ENCODE peak calls at places on chromosomes 16 and 17, in nine cellular contexts. D is choroid plexus epithelial cell, R is IMR-90, G is fibroblast of the aortic adventitia, K is left ventricle myocardium inferior, Q is heart right ventricle, C is lower leg skin, N is DND-41, O is BE2C. S is an unnamed sample.

GRCh38 chr16:77853125-77853524 is 64.8 kb downstream of the VAT1L start:
- DNase-seq in G (no peak), O (no peak), R (no peak), C (no peak), N (no peak), Q (no peak), K (no peak), D (no peak), S (no peak)

GRCh38 chr17:48045270-48046001 is 2.7 kb upstream of the NFE2L1 start:
- DNase-seq in R (no peak), N (no peak), K (no peak), O (no peak), C (peak), G (no peak), D (no peak), Q (no peak), S (peak)

GRCh38 chr17:62724398-62725146 is 83.5 kb downstream of the MARCHF10 start:
- DNase-seq in K (no peak), D (no peak), C (no peak), N (peak), Q (no peak), O (no peak), G (no peak), R (peak), S (peak)

GRCh38 chr17:70187383-70187782 is 18.1 kb downstream of the KCNJ2 start:
- DNase-seq in Q (no peak), R (peak), O (no peak), G (peak), C (no peak), K (no peak), D (peak), N (no peak), S (no peak)

GRCh38 chr16:58109881-58110280 is 19.3 kb downstream of the CFAP20 start:
- DNase-seq in N (no peak), D (no peak), Q (no peak), R (no peak), C (no peak), O (no peak), G (no peak), K (no peak), S (no peak)

GRCh38 chr16:25052530-25052929 is 37.4 kb upstream of the ARHGAP17 start:
- DNase-seq in D (no peak), K (peak), N (no peak), R (no peak), Q (peak), O (no peak), G (no peak), C (no peak), S (no peak)

GRCh38 chr16:31134091-31134571 is 1.4 kb downstream of the PRSS8 start:
- DNase-seq in G (no peak), Q (no peak), N (no peak), K (no peak), C (no peak), O (peak), R (peak), D (no peak), S (no peak)

GRCh38 chr17:39662551-39663339 is 2.4 kb upstream of the TCAP start:
- DNase-seq in C (no peak), Q (peak), O (no peak), N (no peak), K (no peak), D (no peak), R (no peak), G (no peak), S (no peak)

GRCh38 chr16:31695667-31696066 is 168.0 kb downstream of the AHSP start:
- DNase-seq in K (no peak), G (no peak), O (no peak), C (no peak), Q (no peak), D (no peak), R (no peak), N (peak), S (no peak)

GRCh38 chr17:12282056-12282455 is 261.4 kb downstream of the MAP2K4 start:
- DNase-seq in R (peak), N (no peak), Q (no peak), O (no peak), D (peak), G (peak), C (no peak), K (no peak), S (peak)

GRCh38 chr17:33934696-33935095 is 320.4 kb upstream of the CCL2 start:
- DNase-seq in Q (no peak), G (no peak), N (no peak), C (no peak), D (no peak), R (no peak), K (no peak), O (no peak), S (no peak)

GRCh38 chr16:57146735-57147134 is 39.1 kb downstream of the PSME3IP1 start:
- DNase-seq in O (peak), R (no peak), D (no peak), N (no peak), K (no peak), C (no peak), Q (no peak), G (no peak), S (no peak)

GRCh38 chr17:82358467-82359350 is at the start of gene TEX19:
- DNase-seq in R (no peak), Q (no peak), G (no peak), N (peak), D (no peak), O (peak), C (no peak), K (no peak), S (no peak)

GRCh38 chr17:35345926-35346771 is 27.3 kb downstream of the SLFN11 start:
- DNase-seq in G (peak), R (peak), Q (peak), K (peak), C (peak), D (peak), O (no peak), N (peak), S (peak)

GRCh38 chr17:27780441-27781404 is 19.6 kb downstream of the NOS2 start:
- DNase-seq in Q (no peak), G (no peak), R (no peak), C (no peak), N (no peak), D (no peak), K (no peak), O (no peak), S (no peak)

GRCh38 chr16:29891525-29892457 is 7.6 kb downstream of the SEZ6L2 start:
- DNase-seq in O (no peak), K (no peak), Q (no peak), C (no peak), R (no peak), D (no peak), G (no peak), N (no peak), S (no peak)

GRCh38 chr16:66635406-66635805 is 30.9 kb downstream of the CMTM3 start:
- DNase-seq in R (no peak), N (no peak), O (no peak), K (no peak), G (no peak), C (no peak), D (no peak), Q (no peak), S (no peak)

GRCh38 chr17:4899341-4900230 is at the start of gene C17orf107:
- DNase-seq in K (peak), R (peak), O (no peak), Q (peak), G (peak), N (no peak), D (peak), C (peak), S (peak)

GRCh38 chr17:4901648-4902344 is 1.1 kb downstream of the CHRNE start:
- DNase-seq in N (no peak), G (no peak), D (no peak), C (no peak), K (peak), R (no peak), O (no peak), Q (peak), S (no peak)

GRCh38 chr17:4901108-4901647 is 1.7 kb downstream of the CHRNE start:
- DNase-seq in O (no peak), K (no peak), C (no peak), R (no peak), N (no peak), Q (no peak), D (no peak), G (no peak), S (no peak)

GRCh38 chr17:4898927-4899326 is 409 bp upstream of the C17orf107 start:
- DNase-seq in C (no peak), R (no peak), D (no peak), N (no peak), O (no peak), K (no peak), Q (no peak), G (no peak), S (no peak)

DNA sequence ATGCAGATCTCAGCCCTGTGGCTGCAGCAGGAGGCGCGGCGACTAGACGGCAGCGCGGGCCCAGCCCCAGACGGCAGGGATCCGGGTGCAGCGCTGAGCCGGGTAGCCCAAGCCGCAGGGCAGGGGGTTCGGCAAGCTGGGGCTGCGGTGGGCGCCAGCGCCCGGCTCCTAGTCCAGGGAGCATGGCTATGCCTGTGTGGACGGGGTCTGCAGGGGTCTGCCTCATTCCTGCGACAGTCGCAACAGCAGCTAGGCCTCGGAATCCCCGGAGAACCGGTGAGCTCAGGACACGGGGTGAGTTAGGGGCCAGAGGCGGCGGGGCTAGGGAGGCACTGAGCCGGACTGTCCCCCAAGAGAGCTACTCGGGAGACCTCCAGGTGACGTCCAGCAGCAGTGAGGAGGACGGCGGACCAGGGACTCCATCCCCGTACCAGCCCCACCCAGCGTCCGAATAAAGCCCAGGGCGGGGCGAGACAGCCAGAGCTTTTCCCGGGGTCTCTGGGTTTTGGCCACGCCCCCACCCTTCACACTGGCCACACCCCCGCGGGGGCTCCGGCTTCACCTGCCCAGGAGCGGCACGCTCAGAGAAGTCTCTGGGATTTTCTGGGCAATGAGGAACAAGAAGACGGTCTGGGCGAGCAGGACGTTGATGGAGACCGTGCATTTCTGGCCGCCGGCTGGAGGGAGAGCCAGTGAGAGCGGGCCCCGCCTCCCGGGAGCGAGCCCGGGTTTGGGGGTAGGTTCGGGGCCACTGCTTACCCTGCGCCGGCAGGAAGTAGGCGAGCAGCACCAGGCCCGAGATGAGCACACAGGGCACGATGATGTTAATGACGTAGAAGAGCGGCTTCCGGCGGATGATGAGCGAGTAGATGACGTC is 1.1 kb downstream of the C17orf107 start:
- DNase-seq in C (no peak), R (no peak), G (no peak), Q (no peak), O (no peak), K (no peak), N (no peak), D (no peak), S (no peak)
- TF ChIP-seq CTCF in C (no peak), R (no peak), G (no peak), Q (no peak), O (no peak), K (no peak), N (no peak), D (no peak), S (no peak)

DNA sequence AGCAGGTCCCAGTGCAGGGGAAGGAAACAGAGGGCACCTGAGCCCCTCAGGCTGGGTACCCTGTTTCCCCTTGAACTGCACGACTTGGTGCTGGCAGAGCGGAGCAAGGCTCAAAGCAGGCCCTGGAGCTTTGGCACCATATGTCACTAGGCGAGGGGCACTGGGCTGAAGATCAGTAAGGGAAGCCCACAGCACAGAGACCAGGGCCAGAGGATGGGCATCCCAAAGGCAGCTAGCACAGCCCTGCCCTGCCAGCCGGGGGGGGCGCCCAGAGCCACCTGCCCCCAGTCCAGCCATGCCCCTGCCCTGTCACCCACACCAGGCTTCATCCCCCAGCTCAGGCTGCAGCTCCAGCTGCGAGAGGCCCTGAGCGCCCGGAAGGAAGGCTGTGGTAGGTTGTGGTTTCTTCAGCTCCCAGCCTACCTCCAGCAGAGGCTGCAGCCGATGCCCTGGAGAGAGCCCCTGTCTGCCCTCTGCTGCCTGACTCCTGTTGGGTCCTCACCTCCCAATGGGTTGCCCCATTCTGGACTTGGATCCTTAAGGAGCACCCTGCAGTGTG is 10.9 kb downstream of the NHERF1 start:
- DNase-seq in N (peak), R (no peak), K (no peak), D (no peak), O (no peak), Q (no peak), G (no peak), C (no peak), S (no peak)
- H3K4me3 ChIP-seq in N (no peak), R (no peak), K (no peak), D (no peak), O (no peak), Q (no peak), G (no peak), C (no peak), S (no peak)

GRCh38 chr17:6413073-6413472 is 21.8 kb downstream of the AIPL1 start:
- DNase-seq in R (peak), K (no peak), O (no peak), G (peak), D (peak), C (no peak), Q (no peak), N (no peak), S (peak)
- TF ChIP-seq CTCF in R (peak), K (peak), O (peak), G (peak), D (peak), C (no peak), Q (peak), N (peak), S (peak)

DNA sequence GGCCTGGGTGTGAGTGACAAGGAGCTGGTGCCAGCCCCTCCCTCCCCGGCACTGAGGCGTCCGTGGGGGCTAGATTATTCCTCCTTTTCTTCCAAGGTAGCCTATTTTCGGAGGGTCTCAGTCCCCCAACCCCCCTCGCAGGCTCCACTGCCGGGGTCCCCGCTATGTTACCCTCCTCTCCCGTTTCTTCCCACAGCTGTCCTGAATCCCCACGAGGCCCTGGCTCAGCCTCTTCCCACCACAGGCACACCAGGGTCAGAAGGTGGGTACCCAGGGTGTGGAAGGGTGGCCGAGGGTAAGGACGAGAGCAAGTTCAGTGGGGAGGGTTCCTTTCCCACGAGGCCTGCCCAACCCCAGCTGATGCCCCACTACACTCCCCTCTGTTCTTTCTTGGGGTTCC is 611 bp downstream of the RAMP2 start:
- DNase-seq in D (no peak), O (no peak), R (no peak), K (no peak), N (no peak), Q (no peak), G (no peak), C (no peak), S (no peak)
- H3K4me3 ChIP-seq in D (peak), O (peak), R (no peak), K (peak), N (peak), Q (peak), G (peak), C (peak), S (peak)

DNA sequence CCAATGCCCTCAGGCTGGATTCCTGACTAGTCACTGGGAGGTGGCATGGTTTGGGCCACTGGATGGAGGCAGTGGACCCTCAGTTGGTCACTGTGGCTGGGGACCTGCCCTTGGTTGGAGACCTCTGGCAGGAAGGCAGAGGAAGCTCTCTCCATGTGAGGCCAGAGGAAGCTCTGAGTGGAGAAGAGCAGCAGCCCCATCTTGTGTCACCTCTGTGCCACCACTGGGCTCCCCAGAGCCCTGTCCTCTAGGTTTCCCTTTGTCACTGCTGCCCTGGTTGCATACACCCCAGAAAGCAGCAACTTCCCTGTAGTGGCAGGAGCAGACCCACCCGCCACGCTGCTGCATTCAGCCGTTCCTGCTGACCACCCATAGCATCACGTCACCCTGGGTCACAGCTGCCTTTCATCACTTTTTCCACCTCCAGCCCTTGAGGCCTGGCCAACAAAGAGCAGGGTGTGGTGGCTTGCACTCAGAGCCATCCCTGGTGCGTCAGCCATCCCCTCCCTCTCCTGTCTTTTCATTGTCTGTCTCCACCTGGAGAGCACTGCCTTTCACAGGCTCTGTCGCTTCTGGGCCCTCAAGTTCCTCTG is 11.9 kb downstream of the CTRL start:
- DNase-seq in D (no peak), G (no peak), Q (no peak), K (no peak), O (no peak), C (no peak), N (no peak), R (no peak), S (no peak)
- TF ChIP-seq CTCF in D (no peak), G (no peak), Q (peak), K (peak), O (peak), C (no peak), N (peak), R (peak), S (no peak)

GRCh38 chr16:14649816-14650215 is 17.1 kb downstream of the BFAR start:
- DNase-seq in K (no peak), R (no peak), Q (no peak), G (no peak), O (no peak), N (no peak), D (no peak), C (no peak), S (no peak)
- H3K4me3 ChIP-seq in K (no peak), R (no peak), Q (no peak), G (no peak), O (no peak), N (no peak), D (no peak), C (no peak), S (no peak)

DNA sequence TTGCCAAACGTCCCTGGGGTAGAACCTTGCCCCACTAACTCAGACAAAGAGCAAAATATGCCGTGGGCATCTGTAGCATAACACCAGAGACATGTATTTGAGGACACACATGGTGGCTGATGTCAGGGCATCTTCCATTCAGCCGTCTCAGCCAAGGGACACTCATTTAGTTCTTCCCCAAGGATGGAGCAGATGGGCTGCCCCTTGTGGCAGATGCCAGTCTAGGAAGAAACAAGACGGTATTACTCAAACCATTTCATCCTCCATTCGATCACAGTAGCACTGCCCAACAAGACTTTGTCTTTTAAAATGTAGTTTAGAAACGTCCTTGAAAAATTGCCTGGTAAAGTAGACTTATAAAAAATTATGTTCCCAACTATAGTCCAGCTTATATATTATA is 937.6 kb upstream of the EEF2KMT start:
- DNase-seq in R (no peak), K (no peak), N (no peak), G (no peak), C (no peak), D (no peak), Q (no peak), O (no peak), S (no peak)
- TF ChIP-seq CTCF in R (no peak), K (no peak), N (no peak), G (no peak), C (no peak), D (no peak), Q (no peak), O (no peak), S (no peak)

S was measured in fibroblast of villous mesenchyme.